ENCODE peak calls at places on chromosomes 11 and 22, in five cellular contexts. N, G, M, S and B are unnamed samples.

GRCh38 chr11:40293655-40294342 is 1165.7 kb downstream of the LRRC4C start:
- DNase-seq in N (peak; percentile 70), G (peak; percentile 65), M (peak; percentile 62), S (peak; percentile 39), B (peak; percentile 82)

GRCh38 chr11:108788565-108789199 is 123.8 kb downstream of the DDX10 start:
- DNase-seq in N (peak; percentile 38), G (no peak), M (no peak), S (peak; percentile 21), B (no peak)

GRCh38 chr11:73372371-73372993 is 3.7 kb upstream of the RELT start:
- DNase-seq in N (peak; percentile 37), G (no peak), M (peak; percentile 36), S (no peak), B (peak; percentile 48)

GRCh38 chr11:63680842-63681207 is 475 bp upstream of the RTN3 start:
- DNase-seq in N (peak; percentile 31), G (no peak), M (no peak), S (no peak), B (no peak)

GRCh38 chr11:31921066-31921465 is 109.9 kb upstream of the PAX6 start:
- DNase-seq in N (no peak), G (no peak), M (no peak), S (no peak), B (no peak)

GRCh38 chr11:44456544-44457270 is 108.8 kb upstream of the CD82 start:
- DNase-seq in N (peak; percentile 3), G (no peak), M (no peak), S (peak; percentile 28), B (peak; percentile 42)

GRCh38 chr22:43176090-43176489 is 10.8 kb downstream of the TTLL12 start:
- DNase-seq in N (no peak), G (no peak), M (no peak), S (no peak), B (no peak)

GRCh38 chr11:113373306-113373705 is 14.3 kb upstream of the ANKK1 start:
- DNase-seq in N (no peak), G (no peak), M (no peak), S (no peak), B (no peak)

GRCh38 chr22:27642104-27642800 is 159.3 kb downstream of the MN1 start:
- DNase-seq in N (no peak), G (no peak), M (no peak), S (no peak), B (no peak)

GRCh38 chr11:111324277-111324720 is 26.0 kb downstream of the POU2AF3 start:
- DNase-seq in N (no peak), G (no peak), M (no peak), S (no peak), B (no peak)

GRCh38 chr22:30694638-30695350 is at the start of gene OSBP2:
- DNase-seq in N (peak; percentile 37), G (peak; percentile 61), M (no peak), S (peak; percentile 77), B (peak; percentile 9)

GRCh38 chr22:30934053-30934452 is 34.5 kb downstream of the MORC2 start:
- DNase-seq in N (no peak), G (no peak), M (no peak), S (no peak), B (no peak)

GRCh38 chr11:127273593-127274327 is 273.2 kb upstream of the KIRREL3 start:
- DNase-seq in N (no peak), G (no peak), M (no peak), S (no peak), B (no peak)

GRCh38 chr11:69101100-69101791 is 52.5 kb downstream of the TPCN2 start:
- DNase-seq in N (peak; percentile 69), G (peak; percentile 81), M (peak; percentile 32), S (peak; percentile 84), B (peak; percentile 81)

GRCh38 chr11:47317078-47317828 is 35.2 kb downstream of the MYBPC3 start:
- DNase-seq in N (peak; percentile 43), G (no peak), M (no peak), S (no peak), B (no peak)

GRCh38 chr22:31185056-31185455 is 25.1 kb downstream of the RNF185 start:
- DNase-seq in N (no peak), G (no peak), M (no peak), S (no peak), B (no peak)

GRCh38 chr11:27705873-27706820 is 5.9 kb upstream of the BDNF start:
- DNase-seq in N (peak; percentile 34), G (no peak), M (no peak), S (peak; percentile 59), B (peak; percentile 53)

GRCh38 chr22:46355369-46355995 is 20.0 kb downstream of the TRMU start:
- DNase-seq in N (peak; percentile 62), G (peak; percentile 72), M (no peak), S (peak; percentile 84), B (peak; percentile 72)

GRCh38 chr11:47552086-47552580 is 799 bp downstream of the CELF1 start:
- DNase-seq in N (peak; percentile 32), G (peak; percentile 60), M (no peak), S (no peak), B (peak; percentile 46)

GRCh38 chr11:99893803-99894202 is 793.3 kb upstream of the ARHGAP42 start:
- DNase-seq in N (no peak), G (no peak), M (no peak), S (no peak), B (no peak)

GRCh38 chr11:69287968-69288882 is 5.7 kb upstream of the MYEOV start:
- DNase-seq in N (no peak), G (no peak), M (no peak), S (no peak), B (no peak)

GRCh38 chr11:70871881-70872280 is 380.5 kb downstream of the SHANK2 start:
- DNase-seq in N (no peak), G (no peak), M (no peak), S (no peak), B (no peak)

GRCh38 chr11:79906189-79906588 is 465.4 kb upstream of the TENM4 start:
- DNase-seq in N (no peak), G (no peak), M (no peak), S (no peak), B (no peak)

GRCh38 chr11:125371451-125371935 is 124.6 kb downstream of the FEZ1 start:
- DNase-seq in N (no peak), G (no peak), M (no peak), S (no peak), B (no peak)

GRCh38 chr22:37627545-37627944 is 11.9 kb upstream of the SH3BP1 start:
- DNase-seq in N (peak; percentile 55), G (no peak), M (peak; percentile 34), S (no peak), B (no peak)